ENCODE peak calls at places on chromosomes 7 and 10, in six cellular contexts. One of them, this sample, is unnamed.

GRCh38 chr10:986137-986825 is 2.0 kb upstream of the GTPBP4 start:
- DNase-seq in tibial artery: no peak
- DNase-seq in A549: no peak
- DNase-seq in left ventricle myocardium inferior: no peak
- DNase-seq in PC-9: peak
- DNase-seq in upper lobe of right lung: peak
- DNase-seq in this sample: no peak

GRCh38 chr10:101495324-101495925 is 92.6 kb downstream of the POLL start:
- DNase-seq in tibial artery: no peak
- DNase-seq in A549: peak
- DNase-seq in left ventricle myocardium inferior: no peak
- DNase-seq in PC-9: no peak
- DNase-seq in upper lobe of right lung: no peak
- DNase-seq in this sample: no peak

GRCh38 chr7:107041097-107041496 is 3.4 kb upstream of the PRKAR2B start:
- DNase-seq in tibial artery: no peak
- DNase-seq in A549: no peak
- DNase-seq in left ventricle myocardium inferior: no peak
- DNase-seq in PC-9: no peak
- DNase-seq in upper lobe of right lung: no peak
- DNase-seq in this sample: no peak

GRCh38 chr10:32004161-32004591 is 52.0 kb downstream of the KIF5B start:
- DNase-seq in tibial artery: no peak
- DNase-seq in A549: no peak
- DNase-seq in left ventricle myocardium inferior: peak
- DNase-seq in PC-9: no peak
- DNase-seq in upper lobe of right lung: no peak
- DNase-seq in this sample: no peak

GRCh38 chr7:25839084-25839769 is 312.8 kb upstream of the NFE2L3 start:
- DNase-seq in tibial artery: no peak
- DNase-seq in A549: peak
- DNase-seq in left ventricle myocardium inferior: no peak
- DNase-seq in PC-9: no peak
- DNase-seq in upper lobe of right lung: no peak
- DNase-seq in this sample: no peak

GRCh38 chr10:85650791-85651506 is 715.6 kb downstream of the GRID1 start:
- DNase-seq in tibial artery: no peak
- DNase-seq in A549: no peak
- DNase-seq in left ventricle myocardium inferior: no peak
- DNase-seq in PC-9: no peak
- DNase-seq in upper lobe of right lung: no peak
- DNase-seq in this sample: no peak

GRCh38 chr7:47786557-47787248 is 161.6 kb downstream of the PKD1L1 start:
- DNase-seq in tibial artery: peak
- DNase-seq in A549: peak
- DNase-seq in left ventricle myocardium inferior: peak
- DNase-seq in PC-9: peak
- DNase-seq in upper lobe of right lung: no peak
- DNase-seq in this sample: no peak

GRCh38 chr7:158724658-158725505 is 20.3 kb upstream of the NCAPG2 start:
- DNase-seq in tibial artery: no peak
- DNase-seq in A549: no peak
- DNase-seq in left ventricle myocardium inferior: no peak
- DNase-seq in PC-9: no peak
- DNase-seq in upper lobe of right lung: no peak
- DNase-seq in this sample: no peak

GRCh38 chr10:79052311-79053080 is 16.3 kb upstream of the ZMIZ1 start:
- DNase-seq in tibial artery: no peak
- DNase-seq in A549: peak
- DNase-seq in left ventricle myocardium inferior: peak
- DNase-seq in PC-9: no peak
- DNase-seq in upper lobe of right lung: peak
- DNase-seq in this sample: no peak

GRCh38 chr7:2403718-2404648 is 572 bp downstream of the CHST12 start:
- DNase-seq in tibial artery: peak
- DNase-seq in A549: no peak
- DNase-seq in left ventricle myocardium inferior: peak
- DNase-seq in PC-9: no peak
- DNase-seq in upper lobe of right lung: peak
- DNase-seq in this sample: no peak
- TF ChIP-seq CTCF in tibial artery: peak
- TF ChIP-seq CTCF in A549: no peak
- TF ChIP-seq CTCF in left ventricle myocardium inferior: peak
- TF ChIP-seq CTCF in PC-9: peak
- TF ChIP-seq CTCF in upper lobe of right lung: peak
- TF ChIP-seq CTCF in this sample: no peak

GRCh38 chr10:6579904-6580278 is at the start of gene PRKCQ:
- DNase-seq in tibial artery: no peak
- DNase-seq in A549: peak
- DNase-seq in left ventricle myocardium inferior: no peak
- DNase-seq in PC-9: peak
- DNase-seq in upper lobe of right lung: no peak
- DNase-seq in this sample: no peak

GRCh38 chr10:6579193-6579903 is 728 bp downstream of the PRKCQ start:
- DNase-seq in tibial artery: no peak
- DNase-seq in A549: peak
- DNase-seq in left ventricle myocardium inferior: no peak
- DNase-seq in PC-9: no peak
- DNase-seq in upper lobe of right lung: no peak
- DNase-seq in this sample: no peak

GRCh38 chr10:6581750-6582697 is 1.9 kb upstream of the PRKCQ start:
- DNase-seq in tibial artery: no peak
- DNase-seq in A549: no peak
- DNase-seq in left ventricle myocardium inferior: no peak
- DNase-seq in PC-9: no peak
- DNase-seq in upper lobe of right lung: no peak
- DNase-seq in this sample: no peak

GRCh38 chr10:6578221-6579192 is 1.6 kb downstream of the PRKCQ start:
- DNase-seq in tibial artery: no peak
- DNase-seq in A549: no peak
- DNase-seq in left ventricle myocardium inferior: no peak
- DNase-seq in PC-9: no peak
- DNase-seq in upper lobe of right lung: no peak
- DNase-seq in this sample: no peak

GRCh38 chr10:6580279-6581029 is 378 bp upstream of the PRKCQ start:
- DNase-seq in tibial artery: no peak
- DNase-seq in A549: peak
- DNase-seq in left ventricle myocardium inferior: peak
- DNase-seq in PC-9: peak
- DNase-seq in upper lobe of right lung: peak
- DNase-seq in this sample: peak
- TF ChIP-seq CTCF in tibial artery: no peak
- TF ChIP-seq CTCF in A549: peak
- TF ChIP-seq CTCF in left ventricle myocardium inferior: peak
- TF ChIP-seq CTCF in PC-9: no peak
- TF ChIP-seq CTCF in upper lobe of right lung: peak
- TF ChIP-seq CTCF in this sample: peak

DNA sequence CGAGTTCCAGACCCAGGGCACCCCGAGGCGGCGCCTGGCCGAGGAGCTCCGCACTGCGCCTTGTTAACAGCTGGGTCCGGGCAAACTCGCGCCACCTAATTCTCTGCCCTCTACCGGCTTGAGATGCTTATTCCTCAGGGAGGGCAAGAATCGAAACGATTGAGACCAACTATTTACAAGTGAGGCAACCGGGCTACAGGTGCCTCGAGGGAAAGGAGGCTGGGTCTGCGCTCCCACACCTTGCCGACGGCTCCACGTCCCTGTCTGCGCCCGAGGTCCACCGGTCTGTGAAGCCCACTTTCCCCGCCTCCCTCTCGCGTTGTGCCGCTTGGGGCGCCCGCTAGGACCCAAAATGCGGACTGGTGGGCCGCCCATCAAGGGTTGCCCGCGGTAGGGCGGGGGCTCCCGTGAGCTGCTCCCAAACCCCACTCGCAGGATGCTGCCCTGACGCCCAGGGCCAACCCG is 527 bp downstream of the AKR1B1 start:
- DNase-seq in tibial artery: peak
- DNase-seq in A549: peak
- DNase-seq in left ventricle myocardium inferior: peak
- DNase-seq in PC-9: peak
- DNase-seq in upper lobe of right lung: peak
- DNase-seq in this sample: no peak
- TF ChIP-seq CTCF in tibial artery: no peak
- TF ChIP-seq CTCF in A549: peak
- TF ChIP-seq CTCF in left ventricle myocardium inferior: peak
- TF ChIP-seq CTCF in PC-9: peak
- TF ChIP-seq CTCF in upper lobe of right lung: peak
- TF ChIP-seq CTCF in this sample: peak

DNA sequence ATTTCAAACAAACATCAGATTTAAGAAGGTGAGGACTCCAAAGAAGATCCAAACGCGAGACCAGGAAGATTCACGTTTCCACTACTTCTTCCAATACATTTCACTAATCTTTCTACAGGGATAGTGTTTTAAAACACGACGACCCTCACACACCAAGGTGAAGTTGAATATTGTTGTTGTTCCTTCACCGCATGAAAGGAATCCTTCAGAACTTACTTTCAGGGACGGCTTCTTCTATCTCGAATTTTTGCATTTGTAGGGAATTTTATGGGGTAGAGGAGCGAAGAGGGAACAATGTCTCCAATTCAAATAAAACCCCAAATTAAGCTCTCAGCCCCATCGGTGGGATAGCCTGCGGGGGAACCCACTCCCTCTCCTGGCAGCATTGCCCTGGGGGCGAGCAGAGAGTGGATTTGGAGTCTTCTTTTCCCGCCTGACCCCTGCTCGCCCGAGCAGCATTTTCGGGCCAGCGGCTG is 1.5 kb upstream of the GATA3 start:
- DNase-seq in tibial artery: no peak
- DNase-seq in A549: no peak
- DNase-seq in left ventricle myocardium inferior: no peak
- DNase-seq in PC-9: no peak
- DNase-seq in upper lobe of right lung: no peak
- DNase-seq in this sample: no peak
- TF ChIP-seq CTCF in tibial artery: peak
- TF ChIP-seq CTCF in A549: no peak
- TF ChIP-seq CTCF in left ventricle myocardium inferior: no peak
- TF ChIP-seq CTCF in PC-9: peak
- TF ChIP-seq CTCF in upper lobe of right lung: no peak
- TF ChIP-seq CTCF in this sample: peak

GRCh38 chr7:29346574-29346973 is 152.0 kb downstream of the CHN2 start:
- DNase-seq in tibial artery: no peak
- DNase-seq in A549: no peak
- DNase-seq in left ventricle myocardium inferior: no peak
- DNase-seq in PC-9: peak
- DNase-seq in upper lobe of right lung: no peak
- DNase-seq in this sample: no peak
- TF ChIP-seq CTCF in tibial artery: no peak
- TF ChIP-seq CTCF in A549: no peak
- TF ChIP-seq CTCF in left ventricle myocardium inferior: no peak
- TF ChIP-seq CTCF in PC-9: no peak
- TF ChIP-seq CTCF in upper lobe of right lung: no peak
- TF ChIP-seq CTCF in this sample: no peak

GRCh38 chr10:90125966-90126600 is 424.7 kb downstream of the KIF20B start:
- DNase-seq in tibial artery: no peak
- DNase-seq in A549: no peak
- DNase-seq in left ventricle myocardium inferior: no peak
- DNase-seq in PC-9: no peak
- DNase-seq in upper lobe of right lung: no peak
- DNase-seq in this sample: no peak
- TF ChIP-seq CTCF in tibial artery: no peak
- TF ChIP-seq CTCF in A549: no peak
- TF ChIP-seq CTCF in left ventricle myocardium inferior: no peak
- TF ChIP-seq CTCF in PC-9: no peak
- TF ChIP-seq CTCF in upper lobe of right lung: no peak
- TF ChIP-seq CTCF in this sample: no peak

GRCh38 chr10:26938578-26938977 is 77.8 kb upstream of the ABI1 start:
- DNase-seq in tibial artery: no peak
- DNase-seq in A549: no peak
- DNase-seq in left ventricle myocardium inferior: no peak
- DNase-seq in PC-9: no peak
- DNase-seq in upper lobe of right lung: no peak
- DNase-seq in this sample: no peak
- TF ChIP-seq CTCF in tibial artery: no peak
- TF ChIP-seq CTCF in A549: no peak
- TF ChIP-seq CTCF in left ventricle myocardium inferior: no peak
- TF ChIP-seq CTCF in PC-9: no peak
- TF ChIP-seq CTCF in upper lobe of right lung: no peak
- TF ChIP-seq CTCF in this sample: no peak

DNA sequence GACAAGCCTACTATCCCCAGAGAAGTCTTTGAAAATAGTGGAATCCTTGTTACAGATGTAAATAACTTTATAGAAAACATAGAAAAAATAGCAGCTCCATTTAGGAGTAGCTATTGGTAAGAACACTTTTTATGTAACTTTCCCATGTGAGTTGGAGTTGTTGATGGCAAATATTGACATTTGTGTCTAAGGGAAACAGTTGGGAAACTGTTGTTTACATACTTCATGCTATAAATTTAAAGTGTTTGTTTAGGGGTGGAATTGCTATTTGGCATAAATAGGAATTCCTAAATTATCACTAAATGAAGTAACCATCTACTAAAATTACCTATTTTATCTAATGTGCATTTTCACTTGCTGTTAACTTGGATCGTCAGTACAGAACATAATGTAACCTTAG is 50.7 kb downstream of the GDI2 start:
- DNase-seq in tibial artery: no peak
- DNase-seq in A549: peak
- DNase-seq in left ventricle myocardium inferior: no peak
- DNase-seq in PC-9: no peak
- DNase-seq in upper lobe of right lung: no peak
- DNase-seq in this sample: no peak
- TF ChIP-seq CTCF in tibial artery: no peak
- TF ChIP-seq CTCF in A549: no peak
- TF ChIP-seq CTCF in left ventricle myocardium inferior: no peak
- TF ChIP-seq CTCF in PC-9: no peak
- TF ChIP-seq CTCF in upper lobe of right lung: no peak
- TF ChIP-seq CTCF in this sample: no peak

GRCh38 chr7:124635416-124635815 is 130.2 kb downstream of the GPR37 start:
- DNase-seq in tibial artery: no peak
- DNase-seq in A549: no peak
- DNase-seq in left ventricle myocardium inferior: no peak
- DNase-seq in PC-9: no peak
- DNase-seq in upper lobe of right lung: no peak
- DNase-seq in this sample: no peak
- TF ChIP-seq CTCF in tibial artery: no peak
- TF ChIP-seq CTCF in A549: no peak
- TF ChIP-seq CTCF in left ventricle myocardium inferior: no peak
- TF ChIP-seq CTCF in PC-9: no peak
- TF ChIP-seq CTCF in upper lobe of right lung: no peak
- TF ChIP-seq CTCF in this sample: no peak